ENCODE peak calls at places on chromosomes 12 and 14, in four cellular contexts. P, A, V and Q are unnamed samples.

GRCh38 chr12:85693093-85693665 is 143.0 kb downstream of the RASSF9 start:
- DNase-seq in P (no peak), A (no peak), V (no peak), Q (no peak)

GRCh38 chr14:51847489-51847796 is 13.0 kb upstream of the GNG2 start:
- DNase-seq in V (no peak), P (no peak), A (no peak), Q (no peak)

GRCh38 chr14:60594077-60594476 is 55.2 kb downstream of the SIX1 start:
- DNase-seq in P (no peak), V (no peak), A (no peak), Q (no peak)

GRCh38 chr14:79352026-79352425 is 859.3 kb downstream of the DIO2 start:
- DNase-seq in V (no peak), P (no peak), A (peak), Q (no peak)

GRCh38 chr14:67806228-67806627 is 10.2 kb downstream of the ZFYVE26 start:
- DNase-seq in A (no peak), V (no peak), P (no peak), Q (no peak)

GRCh38 chr14:32203928-32204357 is 874 bp upstream of the RNU6-8 start:
- DNase-seq in P (peak), A (peak), V (peak), Q (no peak)

GRCh38 chr14:63727231-63727735 is 582 bp downstream of the SGPP1 start:
- DNase-seq in P (peak), V (no peak), A (peak), Q (no peak)

GRCh38 chr12:107091989-107092641 is 1.2 kb downstream of the CRY1 start:
- DNase-seq in P (peak), A (peak), V (peak), Q (peak)

GRCh38 chr12:10361084-10361483 is 28.8 kb downstream of the KLRK1 start:
- DNase-seq in P (no peak), A (no peak), V (no peak), Q (no peak)

GRCh38 chr14:103856105-103856504 is 8.7 kb upstream of the PPP1R13B start:
- DNase-seq in V (no peak), P (peak), A (no peak), Q (no peak)

GRCh38 chr12:53063708-53064612 is 14.1 kb downstream of the TNS2 start:
- DNase-seq in A (peak), V (no peak), P (no peak), Q (no peak)

GRCh38 chr14:35244542-35244941 is 47.6 kb upstream of the PSMA6 start:
- DNase-seq in P (no peak), A (no peak), V (no peak), Q (no peak)

GRCh38 chr12:57803317-57803893 is 15.1 kb downstream of the AVIL start:
- DNase-seq in A (peak), V (peak), P (peak), Q (peak)

GRCh38 chr12:59595557-59596231 is at the start of gene SLC16A7:
- DNase-seq in V (peak), P (no peak), A (peak), Q (peak)

GRCh38 chr14:89351364-89351957 is 65.6 kb downstream of the FOXN3 start:
- DNase-seq in V (peak), P (peak), A (peak), Q (no peak)

GRCh38 chr12:68809190-68810026 is 1.4 kb downstream of the MDM2 start:
- DNase-seq in P (no peak), A (peak), V (no peak), Q (no peak)

GRCh38 chr14:74697543-74697942 is 15.3 kb downstream of the AREL1 start:
- DNase-seq in A (peak), V (no peak), P (no peak), Q (no peak)

GRCh38 chr14:61553730-61554641 is 141.3 kb upstream of the HIF1A start:
- DNase-seq in P (peak), A (peak), V (peak), Q (no peak)

GRCh38 chr14:31268216-31268615 is 60.6 kb upstream of the HECTD1 start:
- DNase-seq in A (no peak), P (no peak), V (no peak), Q (no peak)

GRCh38 chr12:98579347-98579746 is 14.1 kb upstream of the SLC25A3 start:
- DNase-seq in V (no peak), A (no peak), P (no peak), Q (no peak)

GRCh38 chr12:32896438-32897275 is at the start of gene PKP2:
- DNase-seq in P (peak), A (no peak), V (peak), Q (peak)

GRCh38 chr12:4909734-4910501 is at the start of gene KCNA1:
- DNase-seq in V (no peak), A (peak), P (peak), Q (no peak)
- TF ChIP-seq EZH2 in V (no peak), A (peak), P (peak), Q (no peak)

GRCh38 chr12:102811125-102811737 is 105.8 kb downstream of the PAH start:
- DNase-seq in A (no peak), P (peak), V (peak), Q (peak)
- TF ChIP-seq CTCF in A (peak), P (peak), V (peak), Q (peak)

GRCh38 chr12:6199531-6200265 is 502 bp upstream of the CD9 start:
- DNase-seq in P (peak), V (no peak), A (no peak), Q (peak)
- H3K9ac ChIP-seq in P (no peak), V (no peak), A (peak), Q (peak)

GRCh38 chr14:64875350-64875749 is 4.4 kb downstream of the SPTB start:
- DNase-seq in V (no peak), A (no peak), P (no peak), Q (no peak)

GRCh38 chr14:64873506-64874220 is 6.0 kb downstream of the SPTB start:
- DNase-seq in P (no peak), V (no peak), A (no peak), Q (no peak)

GRCh38 chr14:64880382-64881121 is 845 bp upstream of the SPTB start:
- DNase-seq in A (no peak), V (no peak), P (peak), Q (peak)

GRCh38 chr14:64879635-64880381 is at the start of gene SPTB:
- DNase-seq in V (no peak), P (peak), A (no peak), Q (peak)

DNA sequence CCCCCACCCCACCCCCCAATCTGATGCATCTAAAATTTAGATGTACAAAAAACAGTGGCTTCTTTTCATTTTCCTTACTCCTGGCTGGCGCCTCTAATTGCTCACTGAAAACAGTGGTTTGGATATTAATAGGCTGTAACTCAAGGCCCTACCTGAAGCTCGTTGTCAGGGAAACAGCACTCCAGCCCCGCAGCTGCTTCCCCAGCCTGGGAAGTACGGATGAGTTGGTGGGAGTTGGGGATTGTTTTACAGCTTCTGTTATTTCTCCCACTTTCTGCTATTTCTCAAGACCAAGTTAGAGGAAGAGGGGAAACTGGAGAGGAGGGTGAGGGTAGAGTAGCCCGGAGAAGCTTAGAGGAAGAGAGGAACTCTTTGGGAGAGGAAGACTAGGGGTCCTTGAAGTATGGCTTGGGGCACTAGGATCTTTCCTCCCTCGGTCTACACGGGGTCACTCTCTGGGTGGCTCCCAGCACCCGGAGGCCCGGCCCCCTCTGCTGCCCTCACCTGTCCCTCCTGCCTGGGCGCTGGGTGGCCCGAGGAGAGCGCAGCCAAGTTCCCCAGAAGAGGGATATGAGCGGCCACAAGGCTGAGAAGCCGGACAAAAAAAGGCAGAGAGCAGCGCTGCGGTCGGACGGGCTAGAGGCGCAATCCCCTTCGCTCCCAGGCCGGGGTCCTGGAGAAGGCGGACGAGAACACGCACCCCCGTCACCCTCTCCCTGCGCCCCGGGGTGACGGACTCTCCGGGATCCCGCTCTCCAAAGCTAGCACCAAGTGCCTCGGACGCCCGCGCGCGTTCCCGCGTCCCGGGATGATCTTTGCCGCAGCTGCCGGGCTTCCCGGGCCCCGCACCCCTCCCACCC is 702 bp downstream of the SPTB start:
- DNase-seq in A (no peak), P (peak), V (no peak), Q (peak)
- TF ChIP-seq EZH2 in A (peak), P (peak), V (no peak), Q (no peak)

DNA sequence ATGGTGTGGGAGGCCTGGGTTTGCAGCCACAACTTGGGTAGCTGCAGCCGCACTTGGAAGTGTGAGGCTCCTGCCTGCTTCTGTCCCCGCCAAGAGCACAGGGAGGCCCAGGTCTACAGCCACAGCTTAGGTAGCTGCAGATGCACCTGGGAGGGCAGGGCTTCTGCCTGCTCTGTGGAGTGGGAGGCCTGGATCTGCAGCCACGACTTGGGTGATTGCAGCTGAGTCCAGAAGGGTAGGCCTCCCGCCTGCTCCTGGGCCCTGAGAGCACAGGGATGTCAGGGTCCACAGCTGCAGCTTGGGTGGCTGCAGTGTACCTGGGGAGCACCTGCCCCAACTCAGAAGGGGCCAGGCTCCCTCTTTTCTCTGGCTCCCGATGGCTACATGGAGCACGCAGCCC is 287.3 kb downstream of the AEBP2 start:
- DNase-seq in A (no peak), P (no peak), V (no peak), Q (no peak)
- TF ChIP-seq CTCF in A (no peak), P (no peak), V (no peak), Q (no peak)

DNA sequence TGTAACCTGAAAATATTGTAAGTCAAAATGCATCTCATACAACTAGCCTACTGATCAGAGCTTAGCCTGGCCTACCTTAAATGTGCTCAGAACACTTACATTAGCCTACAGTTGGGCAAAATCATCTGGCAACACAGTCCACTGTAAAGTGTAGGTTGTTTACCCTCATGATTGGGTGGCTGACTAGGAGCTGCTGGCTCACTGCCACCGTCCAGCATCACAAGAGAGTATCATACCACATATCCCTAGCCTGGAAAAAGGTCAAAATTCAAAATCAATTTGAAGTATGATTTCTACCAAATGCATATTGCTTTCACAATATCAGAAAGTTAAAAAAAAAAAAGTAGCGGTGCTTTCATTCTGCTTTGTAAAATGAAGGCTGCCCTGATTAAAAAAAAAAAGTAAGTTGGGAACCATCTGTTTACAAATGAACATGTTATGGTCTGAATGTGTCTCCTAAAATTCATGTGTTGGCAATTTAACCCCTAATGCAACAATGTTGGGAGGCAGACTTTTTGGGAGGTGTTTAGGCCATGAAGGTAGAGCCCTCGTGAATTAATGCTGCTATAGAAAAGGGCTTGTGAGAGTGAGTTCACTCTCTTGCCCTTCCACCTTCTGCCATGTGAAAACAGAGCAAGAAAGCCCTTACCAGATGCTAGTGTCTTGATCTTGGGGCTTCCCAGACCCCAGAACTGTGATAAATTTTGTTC is 211.8 kb downstream of the PPM1H start:
- DNase-seq in A (peak), V (no peak), P (no peak), Q (no peak)
- H3K9ac ChIP-seq in A (no peak), V (no peak), P (no peak), Q (no peak)

GRCh38 chr14:104864267-104865068 is 600 bp upstream of the CEP170B start:
- DNase-seq in A (no peak), P (peak), V (peak), Q (no peak)
- TF ChIP-seq EZH2 in A (peak), P (peak), V (no peak), Q (no peak)

GRCh38 chr14:69299286-69300035 is 39.5 kb downstream of the GALNT16 start:
- DNase-seq in A (no peak), P (peak), V (no peak), Q (no peak)
- TF ChIP-seq CTCF in A (peak), P (peak), V (no peak), Q (no peak)

DNA sequence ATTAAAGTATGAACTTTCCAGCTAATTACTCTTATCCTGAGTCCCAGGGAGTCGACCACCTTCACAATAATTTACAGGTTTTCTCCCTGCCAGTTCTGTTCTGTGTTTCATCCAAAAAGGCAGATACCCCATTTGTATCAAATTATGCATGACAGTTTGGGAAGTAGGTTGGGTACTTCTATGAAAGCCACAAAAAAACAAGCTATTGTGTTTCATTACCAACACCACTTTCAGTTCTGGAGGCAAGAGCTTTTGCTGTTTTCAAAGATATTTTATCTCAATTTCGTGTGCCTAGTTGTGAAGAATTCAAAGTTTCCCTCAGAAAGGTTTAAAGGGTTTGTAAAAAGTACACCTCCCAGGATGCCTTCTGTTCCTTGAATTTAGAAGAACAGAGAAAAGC is 557.4 kb downstream of the FLRT2 start:
- DNase-seq in A (no peak), V (no peak), P (no peak), Q (peak)
- H3K9ac ChIP-seq in A (no peak), V (no peak), P (no peak), Q (no peak)

DNA sequence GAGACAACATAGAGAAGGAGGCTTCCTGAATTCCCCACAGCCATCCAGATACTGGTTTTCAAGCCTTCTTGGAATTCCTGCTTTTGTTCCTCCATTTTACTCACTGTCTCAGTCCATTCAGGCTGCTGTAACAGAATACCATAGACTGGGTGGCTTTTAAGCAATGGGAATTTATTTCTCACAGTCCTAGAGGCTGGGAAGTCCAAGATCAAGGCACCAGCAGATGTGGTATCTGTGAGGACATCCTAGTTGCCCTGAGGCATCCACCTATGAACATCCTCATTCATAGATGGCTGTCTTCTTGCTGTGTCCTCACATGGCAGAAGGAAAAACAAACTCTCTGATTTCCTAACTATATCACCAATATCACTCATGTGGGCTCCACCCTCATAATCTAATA is 374.9 kb downstream of the FUT8 start:
- DNase-seq in P (no peak), V (no peak), A (no peak), Q (no peak)
- TF ChIP-seq EZH2 in P (no peak), V (no peak), A (no peak), Q (no peak)